ENCODE peak calls at places on chromosomes 2 and 18, in seven cellular contexts. V is heart left ventricle, S is esophagus squamous epithelium, X is adrenal gland, Q is IMR-90, K is thyroid gland, H is K562. F is an unnamed sample.

GRCh38 chr18:8709248-8710059 is 4.1 kb downstream of the MTCL1 start:
- DNase-seq in S (no peak), K (no peak), H (no peak), V (no peak), X (no peak), Q (no peak), F (no peak)

GRCh38 chr2:229636568-229636967 is 77.8 kb downstream of the DNER start:
- DNase-seq in S (no peak), X (no peak), Q (no peak), K (no peak), V (no peak), H (no peak), F (no peak)

GRCh38 chr2:84856785-84857184 is 24.1 kb downstream of the TRABD2A start:
- DNase-seq in V (no peak), Q (no peak), K (no peak), S (no peak), H (peak; percentile 42), X (no peak), F (no peak)

GRCh38 chr2:98936133-98936916 is at the start of gene CRACDL:
- DNase-seq in V (no peak), X (no peak), S (no peak), K (peak; percentile 49), H (no peak), Q (no peak), F (no peak)

GRCh38 chr2:99488587-99488998 is 1.2 kb downstream of the REV1 start:
- DNase-seq in X (peak; percentile 29), S (no peak), K (no peak), V (no peak), H (peak; percentile 55), Q (peak; percentile 39), F (no peak)

GRCh38 chr18:78799382-78800089 is 180.1 kb upstream of the SALL3 start:
- DNase-seq in H (no peak), V (no peak), S (no peak), Q (no peak), X (no peak), K (no peak), F (no peak)

GRCh38 chr18:43933177-43933576 is 655.9 kb upstream of the SYT4 start:
- DNase-seq in K (no peak), H (no peak), V (no peak), X (no peak), Q (no peak), S (no peak), F (no peak)

GRCh38 chr2:223944166-223944703 is 900 bp downstream of the WDFY1 start:
- DNase-seq in V (peak; percentile 27), S (no peak), H (peak; percentile 46), X (peak; percentile 41), Q (no peak), K (peak; percentile 45), F (no peak)

GRCh38 chr2:162430323-162430722 is 86.4 kb downstream of the GCA start:
- DNase-seq in H (no peak), Q (no peak), X (peak; percentile 10), K (no peak), S (no peak), V (peak; percentile 8), F (no peak)

GRCh38 chr2:37344453-37345361 is at the start of gene QPCT:
- DNase-seq in V (peak; percentile 47), H (peak; percentile 13), S (no peak), Q (peak; percentile 44), K (peak; percentile 57), X (peak; percentile 73), F (peak; percentile 91)

GRCh38 chr2:204645018-204645775 is 99.9 kb downstream of the PARD3B start:
- DNase-seq in K (no peak), H (no peak), Q (peak; percentile 64), S (no peak), X (no peak), V (no peak), F (no peak)

GRCh38 chr2:12915792-12916191 is 199.1 kb downstream of the TRIB2 start:
- DNase-seq in Q (peak; percentile 31), X (no peak), V (no peak), H (no peak), S (no peak), K (no peak), F (no peak)

GRCh38 chr18:34492652-34493051 is 217.4 kb upstream of the DTNA start:
- DNase-seq in X (no peak), S (no peak), V (no peak), H (no peak), K (no peak), Q (no peak), F (no peak)

GRCh38 chr18:42187611-42188378 is 232.8 kb downstream of the PIK3C3 start:
- DNase-seq in K (no peak), Q (no peak), S (no peak), V (no peak), X (no peak), H (no peak), F (no peak)

GRCh38 chr2:12061317-12061716 is 314.9 kb downstream of the LPIN1 start:
- DNase-seq in V (no peak), X (no peak), Q (no peak), S (no peak), K (no peak), H (no peak), F (no peak)

GRCh38 chr2:23460228-23460627 is 75.2 kb downstream of the KLHL29 start:
- DNase-seq in K (no peak), H (peak; percentile 13), V (no peak), S (no peak), Q (peak; percentile 47), X (no peak), F (no peak)

GRCh38 chr2:19800796-19801195 is 101.0 kb downstream of the TTC32 start:
- DNase-seq in V (no peak), K (no peak), H (no peak), X (no peak), Q (no peak), S (no peak), F (no peak)

GRCh38 chr2:6977095-6977777 is 60.0 kb downstream of the RNF144A start:
- DNase-seq in X (peak; percentile 86), K (peak; percentile 64), Q (no peak), S (no peak), V (peak; percentile 60), H (no peak), F (no peak)

GRCh38 chr2:30509716-30510115 is 62.7 kb downstream of the LCLAT1 start:
- DNase-seq in Q (no peak), H (no peak), V (no peak), X (no peak), S (no peak), K (peak; percentile 23), F (no peak)

GRCh38 chr18:37289423-37289822 is 276.2 kb downstream of the CELF4 start:
- DNase-seq in X (no peak), H (no peak), K (no peak), Q (no peak), V (no peak), S (no peak), F (no peak)

GRCh38 chr18:37299471-37300304 is 265.9 kb downstream of the CELF4 start:
- DNase-seq in V (peak; percentile 85), Q (peak; percentile 93), X (peak; percentile 92), K (peak; percentile 96), H (peak; percentile 89), S (peak; percentile 3), F (peak; percentile 67)

GRCh38 chr18:37298816-37299215 is 266.8 kb downstream of the CELF4 start:
- DNase-seq in S (no peak), X (no peak), K (no peak), H (no peak), Q (no peak), V (no peak), F (no peak)

GRCh38 chr18:37297106-37297505 is 268.5 kb downstream of the CELF4 start:
- DNase-seq in Q (no peak), S (no peak), K (no peak), V (no peak), H (no peak), X (no peak), F (no peak)

GRCh38 chr18:37294951-37295350 is 270.6 kb downstream of the CELF4 start:
- DNase-seq in V (no peak), Q (no peak), H (peak; percentile 66), S (no peak), X (peak; percentile 3), K (peak; percentile 31), F (no peak)
- TF ChIP-seq CTCF in V (no peak), Q (no peak), H (peak; percentile 79), S (no peak), X (no peak), K (peak; percentile 21), F (no peak)

GRCh38 chr2:71452565-71452964 is 796 bp upstream of the DYSF start:
- DNase-seq in V (peak; percentile 57), S (no peak), X (peak; percentile 13), Q (peak; percentile 38), H (peak; percentile 89), K (peak; percentile 19), F (no peak)

GRCh38 chr2:71451695-71452094 is 1.7 kb upstream of the DYSF start:
- DNase-seq in K (no peak), V (no peak), H (no peak), S (no peak), Q (no peak), X (no peak), F (no peak)

GRCh38 chr2:71454221-71455010 is 1.1 kb downstream of the DYSF start:
- DNase-seq in V (peak; percentile 75), S (no peak), X (no peak), K (no peak), H (peak; percentile 47), Q (no peak), F (no peak)

GRCh38 chr2:71455011-71455740 is 1.8 kb downstream of the DYSF start:
- DNase-seq in X (no peak), Q (no peak), V (no peak), S (no peak), K (peak; percentile 26), H (no peak), F (no peak)

GRCh38 chr2:71453404-71454220 is at the start of gene DYSF:
- DNase-seq in S (no peak), H (peak; percentile 90), Q (peak; percentile 17), K (peak; percentile 52), X (peak; percentile 37), V (peak; percentile 69), F (no peak)
- TF ChIP-seq POLR2A in S (no peak), H (peak; percentile 57), Q (no peak), K (no peak), X (no peak), V (no peak), F (no peak)

DNA sequence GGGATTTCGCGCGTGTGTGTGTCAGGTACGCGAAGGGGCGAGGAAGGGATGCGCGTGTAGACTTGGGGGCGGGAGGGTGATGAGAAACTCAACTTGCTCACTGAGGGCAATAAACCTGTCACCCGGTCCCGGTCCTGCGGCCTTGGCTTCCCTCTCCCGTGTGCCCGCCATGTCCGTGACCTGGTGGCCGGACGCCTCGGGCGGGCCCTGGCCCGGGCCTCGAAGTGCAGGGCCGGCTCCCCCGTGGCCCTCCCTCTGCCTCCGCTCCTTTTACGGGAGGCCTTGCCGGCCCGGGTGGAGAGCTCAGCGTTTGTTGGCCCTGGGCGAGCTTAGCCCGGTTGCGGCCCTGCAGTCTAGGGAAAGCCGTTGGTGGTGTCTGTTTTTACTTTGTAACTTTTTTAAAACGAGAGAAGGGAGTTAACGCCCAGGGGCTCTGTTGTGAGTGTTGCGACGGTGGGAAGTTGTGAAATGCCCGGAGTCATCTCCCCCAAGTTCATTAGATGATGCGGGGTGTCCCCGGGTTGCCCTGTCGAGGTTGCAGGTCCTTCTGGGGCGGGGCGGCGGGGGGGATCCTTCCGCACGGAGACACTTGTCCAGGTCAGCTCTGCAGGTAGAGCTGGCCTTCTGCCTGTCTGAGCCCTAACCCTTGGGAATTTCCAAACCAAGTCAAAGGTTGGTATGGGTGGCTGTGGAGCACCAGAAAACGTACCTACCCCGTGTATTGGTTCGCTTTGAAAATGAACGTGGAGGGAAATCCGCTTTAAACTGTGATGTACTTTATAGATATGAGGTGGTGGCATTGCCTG is 914 bp downstream of the SMCHD1 start:
- DNase-seq in V (peak; percentile 67), Q (peak; percentile 31), X (peak; percentile 67), S (peak; percentile 22), H (peak; percentile 69), K (peak; percentile 56), F (peak; percentile 31)
- TF ChIP-seq CTCF in V (no peak), Q (no peak), X (no peak), S (no peak), H (no peak), K (no peak), F (no peak)

GRCh38 chr2:96164459-96165184 is 19.4 kb upstream of the DUSP2 start:
- DNase-seq in K (no peak), Q (no peak), V (no peak), S (no peak), H (no peak), X (no peak), F (no peak)
- TF ChIP-seq POLR2A in K (no peak), Q (no peak), V (no peak), S (peak; percentile 41), H (no peak), X (no peak), F (no peak)